ENCODE peak calls at places on chromosomes 3 and 15, in six cellular contexts. Z is M059J, A is NCI-H774, H is NCI-H460, W is stomach, S is MG63. O is an unnamed sample.

GRCh38 chr15:79160211-79160610 is 69.6 kb upstream of the RASGRF1 start:
- DNase-seq in Z (no peak), A (no peak), H (no peak), W (no peak), S (no peak), O (no peak)

GRCh38 chr15:70845616-70846360 is 8.2 kb downstream of the LARP6 start:
- DNase-seq in Z (no peak), A (no peak), H (no peak), W (no peak), S (no peak), O (no peak)

GRCh38 chr3:179088306-179088705 is 16.7 kb upstream of the ZMAT3 start:
- DNase-seq in Z (peak; percentile 35), A (no peak), H (no peak), W (no peak), S (no peak), O (no peak)

GRCh38 chr15:92159906-92160841 is 233.5 kb upstream of the ST8SIA2 start:
- DNase-seq in Z (no peak), A (no peak), H (no peak), W (no peak), S (no peak), O (no peak)

GRCh38 chr15:68228971-68229385 is 550 bp downstream of the CLN6 start:
- DNase-seq in Z (peak; percentile 38), A (no peak), H (no peak), W (no peak), S (no peak), O (no peak)

GRCh38 chr3:29447946-29448632 is 167.2 kb downstream of the RBMS3 start:
- DNase-seq in Z (no peak), A (no peak), H (no peak), W (no peak), S (no peak), O (no peak)

GRCh38 chr15:71117906-71118305 is 2.6 kb downstream of the THSD4 start:
- DNase-seq in Z (no peak), A (no peak), H (no peak), W (no peak), S (no peak), O (no peak)

GRCh38 chr15:32796856-32797255 is 79.1 kb downstream of the GREM1 start:
- DNase-seq in Z (no peak), A (no peak), H (no peak), W (no peak), S (no peak), O (no peak)

GRCh38 chr3:63625161-63625560 is 27.3 kb upstream of the SNTN start:
- DNase-seq in Z (peak; percentile 71), A (peak; percentile 22), H (no peak), W (no peak), S (peak; percentile 55), O (no peak)

GRCh38 chr3:100297784-100298183 is 36.8 kb upstream of the NIT2 start:
- DNase-seq in Z (peak; percentile 54), A (no peak), H (no peak), W (no peak), S (peak; percentile 11), O (no peak)

GRCh38 chr15:78345726-78346125 is 5.6 kb downstream of the CRABP1 start:
- DNase-seq in Z (no peak), A (no peak), H (no peak), W (no peak), S (no peak), O (no peak)

GRCh38 chr3:46668116-46668515 is 25.4 kb downstream of the ALS2CL start:
- DNase-seq in Z (no peak), A (no peak), H (no peak), W (peak; percentile 22), S (no peak), O (no peak)

GRCh38 chr15:101042320-101042719 is 123.2 kb downstream of the LRRK1 start:
- DNase-seq in Z (no peak), A (no peak), H (no peak), W (peak; percentile 8), S (no peak), O (no peak)

O was measured in DND-41.